ENCODE peak calls at places on chromosome 10, in eight cellular contexts. Z is esophagus muscularis mucosa, H is GM12891, K is GM12878, V is HepG2, J is K562, T is breast epithelium, S is stomach. I is an unnamed sample.

GRCh38 chr10:52032681-52033629 is 281.1 kb upstream of the DKK1 start:
- DNase-seq in H (no peak), K (no peak), T (no peak), J (no peak), Z (no peak), V (no peak), S (no peak), I (no peak)

GRCh38 chr10:95326396-95326795 is 35.6 kb upstream of the PDLIM1 start:
- DNase-seq in K (no peak), H (no peak), S (no peak), Z (no peak), J (no peak), T (peak), V (no peak), I (no peak)

GRCh38 chr10:53361936-53362335 is 589.4 kb upstream of the MBL2 start:
- DNase-seq in Z (no peak), J (no peak), T (no peak), V (no peak), K (no peak), H (no peak), S (no peak), I (no peak)

GRCh38 chr10:103736763-103737162 is 118.6 kb downstream of the SH3PXD2A start:
- DNase-seq in K (no peak), V (peak), J (peak), Z (no peak), H (no peak), S (no peak), T (no peak), I (no peak)

GRCh38 chr10:17808971-17809841 is at the start of gene MRC1:
- DNase-seq in Z (no peak), H (no peak), V (no peak), T (no peak), K (no peak), J (no peak), S (no peak), I (no peak)

GRCh38 chr10:16520900-16521299 is 779 bp downstream of the C1QL3 start:
- DNase-seq in H (peak), V (no peak), K (no peak), J (no peak), S (peak), T (no peak), Z (no peak), I (no peak)

GRCh38 chr10:17787087-17787942 is 21.8 kb upstream of the MRC1 start:
- DNase-seq in J (no peak), H (no peak), T (no peak), K (no peak), Z (peak), V (no peak), S (no peak), I (no peak)

GRCh38 chr10:47371629-47372485 is 12.2 kb downstream of the ZNF488 start:
- DNase-seq in H (no peak), T (no peak), J (no peak), K (no peak), S (peak), Z (no peak), V (no peak), I (peak)

GRCh38 chr10:32104622-32105509 is 48.6 kb upstream of the KIF5B start:
- DNase-seq in V (peak), S (no peak), T (no peak), H (no peak), Z (no peak), J (no peak), K (no peak), I (no peak)

GRCh38 chr10:122568551-122568950 is 8.0 kb downstream of the DMBT1 start:
- DNase-seq in S (no peak), H (no peak), K (no peak), Z (no peak), J (no peak), T (no peak), V (no peak), I (no peak)

GRCh38 chr10:122566632-122567031 is 6.1 kb downstream of the DMBT1 start:
- DNase-seq in S (no peak), J (no peak), T (no peak), V (no peak), Z (no peak), K (no peak), H (no peak), I (no peak)

GRCh38 chr10:122564980-122565379 is 4.4 kb downstream of the DMBT1 start:
- DNase-seq in V (no peak), H (no peak), K (no peak), J (no peak), Z (no peak), S (no peak), T (no peak), I (no peak)

GRCh38 chr10:122567056-122567660 is 6.6 kb downstream of the DMBT1 start:
- DNase-seq in T (no peak), Z (no peak), J (peak), V (no peak), H (peak), K (no peak), S (peak), I (no peak)

GRCh38 chr10:122565766-122566206 is 5.2 kb downstream of the DMBT1 start:
- DNase-seq in V (peak), S (peak), H (no peak), Z (peak), T (peak), K (peak), J (peak), I (no peak)
- TF ChIP-seq POLR2A in V (no peak), S (no peak), H (no peak), Z (no peak), T (no peak), K (no peak), J (no peak), I (no peak)

DNA sequence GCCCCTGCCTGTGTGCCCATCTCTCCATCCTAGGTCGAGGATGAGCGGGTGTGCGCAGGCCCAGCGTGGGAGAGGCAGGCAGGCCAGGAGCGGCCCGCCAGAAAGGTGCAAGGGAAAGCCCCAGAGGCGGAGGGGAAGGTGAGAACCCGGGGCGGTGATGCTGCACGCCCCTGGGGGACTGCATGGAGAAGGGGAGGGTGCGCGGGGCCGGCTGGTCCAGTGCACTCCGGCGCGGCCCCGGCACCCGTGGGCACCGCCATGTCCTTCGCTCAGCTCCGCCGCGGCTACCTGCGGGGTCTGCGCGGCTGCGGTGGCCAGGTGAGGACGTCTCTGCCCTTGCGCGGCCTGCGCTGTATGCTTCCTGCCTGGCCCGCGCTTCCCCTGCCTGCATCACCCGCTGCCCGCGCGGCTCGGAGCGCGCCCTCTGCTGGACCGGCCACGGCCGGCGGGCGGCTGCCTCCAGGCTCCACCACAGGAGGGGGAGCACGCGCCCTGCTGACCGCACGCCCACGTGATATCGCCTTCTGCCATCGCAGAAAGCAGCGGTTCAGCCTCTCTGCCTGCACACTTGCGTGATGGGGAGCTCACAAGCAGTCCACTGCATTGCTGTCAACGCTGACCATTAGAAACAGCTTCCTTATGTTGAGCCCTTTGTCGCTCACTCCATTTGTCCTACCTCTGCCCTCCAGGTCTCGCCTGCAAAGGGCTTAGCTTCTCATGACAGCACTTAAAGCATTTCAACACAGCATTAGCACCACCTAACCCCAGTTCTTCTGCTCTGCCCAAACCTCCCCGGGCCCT is 73.9 kb downstream of the CXCL12 start:
- DNase-seq in H (peak), T (peak), V (no peak), J (peak), Z (peak), S (peak), K (no peak), I (peak)
- TF ChIP-seq POLR2AphosphoS5 in H (no peak), T (peak), V (no peak), J (no peak), Z (peak), S (peak), K (no peak), I (no peak)

DNA sequence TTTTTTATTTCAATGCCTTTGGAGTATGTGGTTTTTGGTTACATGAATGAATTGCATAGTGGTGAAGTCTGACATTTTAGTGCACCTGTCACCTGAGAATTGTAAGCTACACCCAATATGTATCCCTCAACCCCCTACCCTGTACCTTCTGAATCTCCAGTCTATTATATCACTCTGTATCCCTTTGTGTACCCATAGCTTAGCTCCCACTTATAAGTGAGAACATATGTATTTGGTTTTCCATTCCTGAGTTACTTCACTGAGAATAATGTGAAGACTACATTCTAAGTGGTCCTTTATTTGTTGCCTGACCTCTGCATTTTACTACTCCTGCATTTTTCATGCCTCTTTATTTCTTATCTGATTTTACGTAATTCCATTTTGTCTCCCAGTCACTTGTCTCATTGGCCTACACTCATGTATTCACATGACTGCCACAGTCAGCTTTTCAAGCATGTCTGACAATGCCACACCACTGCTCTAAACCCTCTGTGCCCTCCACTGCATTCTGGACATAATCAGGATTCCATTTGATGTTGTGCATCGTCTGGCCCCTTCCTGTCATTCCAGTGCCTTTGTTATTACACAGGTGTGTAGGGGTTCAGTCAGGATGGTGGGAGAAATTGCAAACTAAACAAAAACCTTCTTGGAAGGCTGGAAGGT is 1325.5 kb downstream of the XPNPEP1 start:
- DNase-seq in J (no peak), Z (no peak), H (no peak), S (no peak), V (peak), T (no peak), K (no peak), I (no peak)
- TF ChIP-seq POLR2A in J (no peak), Z (no peak), H (no peak), S (no peak), V (no peak), T (no peak), K (no peak), I (no peak)

DNA sequence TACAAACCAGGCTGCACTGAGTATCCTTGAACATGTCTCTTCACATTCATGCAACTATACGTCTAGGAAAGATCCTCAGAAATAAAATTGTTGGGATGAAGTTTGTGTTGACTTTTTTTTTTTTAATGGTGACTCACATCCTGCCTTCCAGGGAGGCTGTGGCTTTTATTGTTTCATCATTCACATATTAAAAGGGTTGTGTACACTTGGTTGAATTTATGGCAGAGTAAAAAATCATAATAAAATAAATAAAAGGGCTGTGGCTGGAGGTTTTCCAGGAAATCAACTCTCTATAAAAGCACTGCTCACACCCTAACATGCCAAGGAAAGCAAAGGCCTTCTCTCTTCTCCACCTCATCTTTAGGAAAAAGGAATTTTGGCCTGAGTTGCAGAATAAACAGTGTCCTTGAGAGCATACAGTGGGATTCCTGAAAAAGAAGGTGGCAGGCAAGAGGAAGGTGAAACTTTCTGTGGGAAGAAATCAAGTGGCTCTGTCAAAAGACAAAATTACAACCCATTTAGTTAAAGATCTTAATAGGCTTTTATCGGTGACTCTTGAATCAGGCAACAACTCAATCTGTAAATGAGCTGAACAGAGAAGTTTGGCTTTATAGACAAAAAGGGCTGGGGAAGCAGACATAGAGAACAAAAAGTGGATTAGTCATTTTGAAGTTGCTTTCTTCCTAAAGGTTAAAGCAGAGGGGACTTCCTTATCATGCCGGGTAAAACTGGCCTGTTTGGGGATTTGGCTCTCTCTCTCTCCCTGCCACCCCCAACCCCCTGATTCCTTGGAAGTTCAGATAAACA is 41.6 kb upstream of the FHIP2A start:
- DNase-seq in T (no peak), S (no peak), K (no peak), H (no peak), Z (no peak), V (peak), J (no peak), I (no peak)
- TF ChIP-seq POLR2AphosphoS5 in T (no peak), S (peak), K (no peak), H (no peak), Z (no peak), V (no peak), J (no peak), I (peak)

DNA sequence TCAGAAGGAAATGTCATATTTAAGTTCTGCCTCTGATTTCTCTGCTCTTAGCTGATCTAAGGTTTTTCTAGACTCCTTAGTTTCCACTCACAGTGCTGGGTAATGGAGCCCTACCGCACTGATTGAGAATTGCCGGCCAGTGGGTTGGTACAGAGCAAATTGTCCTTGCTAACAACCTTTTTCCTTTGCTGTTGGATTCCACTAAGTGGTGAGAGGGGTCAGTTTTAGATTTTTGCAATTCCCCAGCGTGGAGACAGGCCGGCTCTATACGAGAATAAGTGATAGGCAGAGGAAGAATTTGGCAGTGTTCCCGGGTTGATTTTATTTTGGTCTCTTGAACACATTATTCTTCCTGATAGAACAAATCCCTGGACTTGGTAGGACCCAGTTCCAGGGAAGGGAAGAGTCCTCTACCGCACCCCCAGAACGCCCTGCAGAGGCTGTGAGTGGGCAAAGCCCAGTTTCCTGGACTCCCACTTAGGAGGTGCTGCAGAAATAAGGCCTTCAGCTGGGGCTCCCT is 2.9 kb upstream of the NRP1 start:
- DNase-seq in T (no peak), K (no peak), J (no peak), S (no peak), Z (no peak), V (no peak), H (no peak), I (no peak)
- TF ChIP-seq POLR2A in T (no peak), K (no peak), J (no peak), S (no peak), Z (no peak), V (no peak), H (no peak), I (no peak)

GRCh38 chr10:133030791-133031190 is 56.9 kb upstream of the ADGRA1 start:
- DNase-seq in K (no peak), V (no peak), T (no peak), S (no peak), H (no peak), J (no peak), Z (no peak), I (no peak)

GRCh38 chr10:133033742-133034048 is 54.0 kb upstream of the ADGRA1 start:
- DNase-seq in S (no peak), J (no peak), K (no peak), H (no peak), V (no peak), Z (no peak), T (no peak), I (no peak)

GRCh38 chr10:133031541-133032125 is 56.1 kb upstream of the ADGRA1 start:
- DNase-seq in V (no peak), J (no peak), S (no peak), Z (no peak), H (no peak), K (no peak), T (no peak), I (no peak)

GRCh38 chr10:133032976-133033741 is 54.6 kb upstream of the ADGRA1 start:
- DNase-seq in J (no peak), H (no peak), T (no peak), V (no peak), Z (no peak), S (no peak), K (no peak), I (no peak)

GRCh38 chr10:133032231-133032630 is 55.5 kb upstream of the ADGRA1 start:
- DNase-seq in J (no peak), K (no peak), T (no peak), S (no peak), Z (no peak), H (no peak), V (no peak), I (no peak)
- TF ChIP-seq POLR2AphosphoS5 in J (no peak), K (no peak), T (no peak), S (no peak), Z (no peak), H (no peak), V (no peak), I (no peak)

GRCh38 chr10:68073631-68074403 is 1.3 kb downstream of the HERC4 start:
- DNase-seq in S (no peak), Z (no peak), K (no peak), H (no peak), T (no peak), V (no peak), J (no peak), I (no peak)

GRCh38 chr10:68075550-68076004 is 494 bp upstream of the HERC4 start:
- DNase-seq in H (no peak), V (no peak), T (no peak), J (no peak), S (no peak), Z (no peak), K (no peak), I (no peak)

GRCh38 chr10:68074404-68074774 is 694 bp downstream of the HERC4 start:
- DNase-seq in Z (no peak), S (no peak), V (no peak), T (no peak), H (no peak), J (no peak), K (no peak), I (no peak)

GRCh38 chr10:68077026-68077425 is 1.9 kb upstream of the HERC4 start:
- DNase-seq in S (no peak), K (no peak), Z (no peak), H (no peak), J (no peak), V (no peak), T (no peak), I (no peak)

DNA sequence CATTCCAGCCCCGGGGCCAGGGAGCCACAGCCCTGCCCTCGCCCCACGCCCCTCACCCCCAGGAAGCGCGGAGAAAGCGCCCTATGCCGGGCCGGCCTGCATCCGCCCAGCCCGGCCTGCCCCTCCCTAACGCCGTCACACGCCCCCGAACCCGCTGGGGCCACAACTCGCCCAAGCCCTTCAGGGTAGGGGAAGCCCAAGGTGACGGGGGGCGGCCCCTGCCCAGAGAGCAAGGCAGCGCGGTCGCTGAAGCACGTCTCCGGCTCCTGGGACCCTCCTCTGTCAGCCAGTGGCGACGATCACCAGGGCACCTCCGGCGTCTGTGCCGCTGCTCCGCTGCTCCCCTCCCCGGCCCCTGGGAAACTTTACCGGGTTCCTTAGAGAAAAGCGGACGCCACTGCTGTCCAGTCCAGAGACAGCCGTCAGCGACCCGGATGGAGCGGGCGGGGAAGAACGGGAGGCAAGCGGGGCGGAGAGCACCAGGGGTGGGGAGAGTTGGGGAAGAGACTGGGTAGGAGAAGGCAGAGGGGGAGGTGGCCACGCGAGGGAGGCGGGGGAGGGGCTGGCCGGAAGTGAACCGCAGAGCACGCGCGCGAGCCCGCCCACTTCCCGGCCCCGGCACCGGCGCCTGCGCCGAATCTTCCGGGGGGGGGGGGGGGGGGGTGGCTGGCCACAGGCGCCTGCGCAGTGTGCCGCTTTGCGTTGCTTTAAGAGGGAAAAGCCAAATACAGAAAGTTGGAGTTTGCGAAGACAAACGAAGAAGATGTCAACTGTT is at the start of gene HERC4:
- DNase-seq in K (peak), Z (peak), J (peak), T (peak), S (peak), V (peak), H (peak), I (peak)
- TF ChIP-seq POLR2A in K (peak), Z (peak), J (peak), T (peak), S (no peak), V (peak), H (peak), I (no peak)

I was measured in vagina.